ENCODE peak calls at places on chromosomes 7 and 10, in four cellular contexts. One of them, this sample, is unnamed.

GRCh38 chr7:135710417-135711138 is 17.4 kb downstream of the SLC13A4 start:
- DNase-seq in K562: peak; percentile 78
- DNase-seq in GM12891: peak; percentile 39
- DNase-seq in GM12878: no peak
- DNase-seq in this sample: no peak

GRCh38 chr10:122637371-122637770 is 62.3 kb downstream of the C10orf120 start:
- DNase-seq in GM12891: no peak
- DNase-seq in K562: no peak
- DNase-seq in GM12878: no peak
- DNase-seq in this sample: no peak

GRCh38 chr7:22895491-22895890 is 72.8 kb upstream of the TOMM7 start:
- DNase-seq in K562: no peak
- DNase-seq in GM12878: no peak
- DNase-seq in GM12891: no peak
- DNase-seq in this sample: no peak

GRCh38 chr10:130742936-130743675 is 568.4 kb downstream of the TCERG1L start:
- DNase-seq in GM12891: no peak
- DNase-seq in K562: no peak
- DNase-seq in GM12878: no peak
- DNase-seq in this sample: no peak

GRCh38 chr7:150898475-150899011 is 46.2 kb downstream of the AOC1 start:
- DNase-seq in GM12878: no peak
- DNase-seq in K562: peak; percentile 92
- DNase-seq in GM12891: peak; percentile 68
- DNase-seq in this sample: peak; percentile 66

GRCh38 chr10:125985557-125986246 is 89.3 kb downstream of the FANK1 start:
- DNase-seq in GM12878: no peak
- DNase-seq in GM12891: no peak
- DNase-seq in K562: no peak
- DNase-seq in this sample: no peak

GRCh38 chr7:5445991-5446594 is 22.5 kb upstream of the TNRC18 start:
- DNase-seq in K562: no peak
- DNase-seq in GM12878: no peak
- DNase-seq in GM12891: no peak
- DNase-seq in this sample: no peak

GRCh38 chr7:123797673-123798526 is 47.1 kb upstream of the HYAL4 start:
- DNase-seq in GM12891: no peak
- DNase-seq in GM12878: no peak
- DNase-seq in K562: peak; percentile 59
- DNase-seq in this sample: peak; percentile 7

GRCh38 chr10:73969224-73969811 is 28.6 kb upstream of the VCL start:
- DNase-seq in GM12878: no peak
- DNase-seq in GM12891: no peak
- DNase-seq in K562: no peak
- DNase-seq in this sample: peak; percentile 90

GRCh38 chr10:50799595-50799994 is 59.9 kb downstream of the ASAH2B start:
- DNase-seq in K562: no peak
- DNase-seq in GM12891: no peak
- DNase-seq in GM12878: no peak
- DNase-seq in this sample: no peak

GRCh38 chr7:75738604-75738974 is at the start of gene HIP1:
- DNase-seq in GM12878: no peak
- DNase-seq in GM12891: no peak
- DNase-seq in K562: no peak
- DNase-seq in this sample: no peak

GRCh38 chr7:37411444-37412034 is 37.1 kb downstream of the ELMO1 start:
- DNase-seq in GM12891: no peak
- DNase-seq in GM12878: no peak
- DNase-seq in K562: no peak
- DNase-seq in this sample: no peak

GRCh38 chr7:132500727-132501410 is 75.4 kb downstream of the PLXNA4 start:
- DNase-seq in GM12891: no peak
- DNase-seq in GM12878: no peak
- DNase-seq in K562: peak; percentile 15
- DNase-seq in this sample: no peak

GRCh38 chr10:75043256-75044121 is 68.0 kb upstream of the SAMD8 start:
- DNase-seq in K562: no peak
- DNase-seq in GM12891: no peak
- DNase-seq in GM12878: no peak
- DNase-seq in this sample: no peak

DNA sequence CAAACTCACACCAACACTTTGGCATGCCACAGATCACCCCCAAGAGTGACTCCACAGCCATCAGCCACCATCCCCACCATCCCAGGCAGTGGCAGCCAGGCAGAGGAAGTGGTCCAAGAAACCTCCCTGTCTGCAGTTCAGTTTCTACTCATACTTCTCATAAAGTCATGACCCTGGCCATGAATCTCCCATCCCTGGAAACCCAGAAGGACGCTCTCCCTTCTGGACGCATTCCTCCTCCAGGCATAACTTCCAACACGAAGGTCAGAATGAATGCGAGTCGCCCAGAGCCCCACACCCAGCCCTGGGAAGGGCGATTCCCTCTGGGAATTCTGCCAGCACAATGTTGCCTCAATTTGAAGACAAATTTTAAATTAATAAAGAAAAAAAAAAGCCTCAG is 307.8 kb downstream of the FRMD4A start:
- DNase-seq in K562: no peak
- DNase-seq in GM12891: no peak
- DNase-seq in GM12878: no peak
- DNase-seq in this sample: no peak
- TF ChIP-seq SPI1 in K562: no peak
- TF ChIP-seq SPI1 in GM12891: no peak
- TF ChIP-seq SPI1 in GM12878: peak; percentile 64
- TF ChIP-seq SPI1 in this sample: no peak

DNA sequence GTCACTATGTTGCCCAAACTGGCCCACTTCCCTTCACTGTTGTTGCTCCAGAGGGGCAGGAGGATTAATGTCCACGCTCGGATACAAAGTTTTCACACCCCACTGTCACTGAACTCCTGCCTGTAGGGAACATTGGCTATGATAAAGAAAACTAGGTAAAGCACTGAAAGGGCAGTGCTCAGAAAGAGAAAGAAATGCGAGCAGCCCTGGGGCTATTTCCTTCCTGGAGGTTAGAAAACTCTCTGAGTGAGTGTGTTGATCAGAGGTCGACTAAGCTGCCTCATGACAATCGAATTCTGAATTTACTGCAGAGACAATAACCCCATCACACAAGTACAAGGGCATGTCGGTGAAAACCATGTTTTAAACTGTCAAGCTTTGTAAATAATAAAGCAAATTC is 227.2 kb upstream of the PITRM1 start:
- DNase-seq in K562: no peak
- DNase-seq in GM12891: no peak
- DNase-seq in GM12878: no peak
- DNase-seq in this sample: no peak
- TF ChIP-seq SPI1 in K562: no peak
- TF ChIP-seq SPI1 in GM12891: no peak
- TF ChIP-seq SPI1 in GM12878: no peak
- TF ChIP-seq SPI1 in this sample: no peak

DNA sequence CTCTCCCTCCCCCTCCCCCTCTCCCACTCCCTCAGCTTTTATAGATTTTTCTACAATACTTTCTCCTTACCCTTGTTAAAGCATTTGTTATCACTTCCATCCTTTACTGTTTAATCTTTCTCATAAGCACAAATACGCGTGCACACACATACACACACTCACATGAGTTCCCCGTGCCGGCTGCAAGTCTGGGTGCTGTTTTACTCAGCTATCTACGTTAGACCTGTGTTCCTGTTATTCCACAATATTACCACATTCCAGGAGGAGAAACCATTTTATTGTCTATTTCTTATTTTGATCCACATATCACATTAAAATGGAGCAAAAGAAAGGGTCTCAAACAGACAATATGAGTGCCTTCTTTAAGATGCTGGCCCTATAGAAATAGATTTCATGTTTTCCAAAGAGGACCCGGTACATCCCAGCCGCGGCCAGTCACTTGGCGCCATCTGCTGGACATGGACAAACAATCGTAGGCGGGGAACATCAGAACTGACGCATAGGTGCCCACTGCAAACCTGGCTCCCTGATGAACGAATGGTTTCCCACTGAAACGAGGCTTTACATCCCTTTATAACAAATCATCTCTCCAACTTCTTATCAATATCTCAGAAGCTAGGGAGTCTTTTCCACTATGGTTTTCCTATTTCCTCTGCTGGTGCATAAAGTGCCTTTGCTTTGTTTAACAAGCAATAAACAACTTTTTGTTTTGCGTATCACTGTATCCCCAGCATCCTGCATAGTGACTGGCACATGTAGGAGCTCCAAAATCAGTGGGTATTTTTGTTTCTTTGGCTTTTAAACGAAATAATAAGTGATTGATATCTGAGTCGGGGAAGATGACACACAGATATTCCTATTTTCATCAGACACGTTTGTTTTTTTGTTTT is 25.2 kb upstream of the OPTN start:
- DNase-seq in GM12878: no peak
- DNase-seq in K562: peak; percentile 75
- DNase-seq in GM12891: peak; percentile 39
- DNase-seq in this sample: no peak
- TF ChIP-seq SPI1 in GM12878: no peak
- TF ChIP-seq SPI1 in K562: no peak
- TF ChIP-seq SPI1 in GM12891: no peak
- TF ChIP-seq SPI1 in this sample: no peak

GRCh38 chr7:70540641-70541040 is 591.3 kb upstream of the GALNT17 start:
- DNase-seq in K562: no peak
- DNase-seq in GM12878: no peak
- DNase-seq in GM12891: no peak
- DNase-seq in this sample: no peak

GRCh38 chr7:70542750-70543376 is 589.1 kb upstream of the GALNT17 start:
- DNase-seq in GM12891: no peak
- DNase-seq in K562: no peak
- DNase-seq in GM12878: no peak
- DNase-seq in this sample: no peak

GRCh38 chr7:70539622-70540021 is 592.3 kb upstream of the GALNT17 start:
- DNase-seq in K562: no peak
- DNase-seq in GM12878: no peak
- DNase-seq in GM12891: no peak
- DNase-seq in this sample: no peak

DNA sequence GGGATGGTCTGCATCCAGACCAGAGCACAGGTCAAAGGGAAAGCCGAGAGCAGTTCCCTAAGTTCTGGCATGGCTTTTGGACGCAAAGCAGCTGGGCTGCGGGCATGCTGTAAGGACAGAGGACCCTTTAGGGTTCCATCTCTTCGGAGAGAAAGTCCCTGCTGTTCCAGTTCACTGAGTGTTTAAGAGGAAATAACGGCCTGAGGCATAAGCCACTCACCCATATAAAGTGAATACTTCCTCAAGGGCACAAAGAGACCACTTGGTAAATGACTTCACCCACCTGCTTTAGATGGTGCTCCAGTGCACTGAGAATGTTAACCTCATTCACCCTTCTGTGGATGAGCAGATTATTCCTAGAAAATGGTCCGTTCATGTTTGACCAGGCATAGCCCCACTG is 586.7 kb upstream of the GALNT17 start:
- DNase-seq in K562: no peak
- DNase-seq in GM12891: no peak
- DNase-seq in GM12878: no peak
- DNase-seq in this sample: no peak
- TF ChIP-seq SPI1 in K562: no peak
- TF ChIP-seq SPI1 in GM12891: no peak
- TF ChIP-seq SPI1 in GM12878: no peak
- TF ChIP-seq SPI1 in this sample: no peak

GRCh38 chr10:12777840-12778585 is 223.5 kb downstream of the CCDC3 start:
- DNase-seq in K562: no peak
- DNase-seq in GM12891: no peak
- DNase-seq in GM12878: no peak
- DNase-seq in this sample: no peak
- TF ChIP-seq SPI1 in K562: no peak
- TF ChIP-seq SPI1 in GM12891: no peak
- TF ChIP-seq SPI1 in GM12878: no peak
- TF ChIP-seq SPI1 in this sample: no peak

GRCh38 chr10:48194830-48195229 is 79.7 kb downstream of the FRMPD2 start:
- DNase-seq in GM12878: no peak
- DNase-seq in GM12891: no peak
- DNase-seq in K562: no peak
- DNase-seq in this sample: no peak
- TF ChIP-seq SPI1 in GM12878: no peak
- TF ChIP-seq SPI1 in GM12891: no peak
- TF ChIP-seq SPI1 in K562: no peak
- TF ChIP-seq SPI1 in this sample: no peak

This sample was measured in HL-60.